ENCODE peak calls at places on chromosomes 1 and 21, in six cellular contexts. X, J, H, F, A and K are unnamed samples.

GRCh38 chr1:179142889-179143299 is 61.0 kb downstream of the TOR3A start:
- DNase-seq in X (no peak), J (no peak), H (no peak), F (no peak), A (peak; percentile 94), K (no peak)

GRCh38 chr1:19232526-19232851 is 18.8 kb downstream of the EMC1 start:
- DNase-seq in X (no peak), J (no peak), H (no peak), F (no peak), A (peak; percentile 27), K (no peak)

GRCh38 chr1:21701401-21701800 is 32.2 kb upstream of the RAP1GAP start:
- DNase-seq in X (no peak), J (no peak), H (no peak), F (no peak), A (no peak), K (no peak)

GRCh38 chr1:13494025-13494424 is 19.8 kb downstream of the LRRC38 start:
- DNase-seq in X (no peak), J (no peak), H (peak; percentile 32), F (no peak), A (no peak), K (no peak)

GRCh38 chr21:25457411-25457810 is 149.9 kb downstream of the MRPL39 start:
- DNase-seq in X (no peak), J (no peak), H (no peak), F (peak; percentile 13), A (peak; percentile 13), K (no peak)

GRCh38 chr1:237863234-237863633 is 27.5 kb downstream of the ZP4 start:
- DNase-seq in X (peak; percentile 11), J (no peak), H (no peak), F (no peak), A (no peak), K (no peak)

GRCh38 chr1:34460193-34460592 is 283.5 kb downstream of the C1orf94 start:
- DNase-seq in X (peak; percentile 79), J (peak; percentile 11), H (peak; percentile 26), F (peak; percentile 64), A (no peak), K (peak; percentile 2)

GRCh38 chr21:31557956-31558838 is 101.3 kb upstream of the SOD1 start:
- DNase-seq in X (peak; percentile 57), J (peak; percentile 17), H (no peak), F (peak; percentile 54), A (no peak), K (peak; percentile 9)

GRCh38 chr1:116496380-116496779 is 74.4 kb downstream of the CD58 start:
- DNase-seq in X (no peak), J (no peak), H (no peak), F (no peak), A (no peak), K (no peak)

GRCh38 chr1:154567386-154568164 is at the start of gene CHRNB2:
- DNase-seq in X (peak; percentile 96), J (peak; percentile 74), H (peak; percentile 36), F (peak; percentile 75), A (no peak), K (peak; percentile 79)

GRCh38 chr1:78721136-78721535 is 71.5 kb downstream of the IFI44 start:
- DNase-seq in X (no peak), J (no peak), H (no peak), F (no peak), A (no peak), K (no peak)

GRCh38 chr1:155218854-155219591 is 10.5 kb downstream of the MTX1 start:
- DNase-seq in X (peak; percentile 87), J (no peak), H (no peak), F (peak; percentile 46), A (no peak), K (no peak)

GRCh38 chr1:1197551-1198422 is 8.6 kb downstream of the TNFRSF18 start:
- DNase-seq in X (peak; percentile 8), J (no peak), H (no peak), F (no peak), A (no peak), K (no peak)

GRCh38 chr1:33260435-33260980 is 4.2 kb downstream of the ZNF362 start:
- DNase-seq in X (no peak), J (no peak), H (no peak), F (no peak), A (no peak), K (no peak)

GRCh38 chr1:56095924-56096655 is 483.3 kb downstream of the PLPP3 start:
- DNase-seq in X (no peak), J (no peak), H (no peak), F (no peak), A (peak; percentile 55), K (no peak)

GRCh38 chr21:45138199-45139002 is 64.0 kb downstream of the ADARB1 start:
- DNase-seq in X (peak; percentile 92), J (peak; percentile 53), H (peak; percentile 37), F (peak; percentile 79), A (no peak), K (peak; percentile 49)

GRCh38 chr1:244154882-244155531 is 103.9 kb downstream of the ZBTB18 start:
- DNase-seq in X (peak; percentile 27), J (no peak), H (no peak), F (no peak), A (no peak), K (no peak)

GRCh38 chr1:21268281-21269239 is 21.7 kb downstream of the ECE1 start:
- DNase-seq in X (no peak), J (no peak), H (no peak), F (no peak), A (no peak), K (no peak)

GRCh38 chr1:164876717-164877116 is 317.7 kb downstream of the PBX1 start:
- DNase-seq in X (peak; percentile 11), J (no peak), H (no peak), F (no peak), A (no peak), K (no peak)

GRCh38 chr1:174713796-174714195 is 266.0 kb downstream of the GPR52 start:
- DNase-seq in X (no peak), J (no peak), H (no peak), F (no peak), A (no peak), K (no peak)

GRCh38 chr1:11568687-11569086 is 85.5 kb downstream of the FBXO2 start:
- DNase-seq in X (no peak), J (no peak), H (no peak), F (no peak), A (no peak), K (no peak)

GRCh38 chr1:202274611-202275010 is 67.1 kb downstream of the UBE2T start:
- DNase-seq in X (peak; percentile 54), J (peak; percentile 21), H (peak; percentile 3), F (peak; percentile 56), A (no peak), K (peak; percentile 17)

GRCh38 chr1:228900099-228900965 is 165.1 kb downstream of the RHOU start:
- DNase-seq in X (no peak), J (no peak), H (no peak), F (no peak), A (no peak), K (no peak)

GRCh38 chr1:14924455-14925325 is 228.9 kb upstream of the TMEM51 start:
- DNase-seq in X (peak; percentile 56), J (no peak), H (no peak), F (peak; percentile 11), A (no peak), K (no peak)

GRCh38 chr1:201127755-201128455 is 921 bp upstream of the ASCL5 start:
- DNase-seq in X (no peak), J (no peak), H (no peak), F (no peak), A (no peak), K (no peak)

GRCh38 chr1:53543130-53543770 is 84.1 kb downstream of the DMRTB1 start:
- DNase-seq in X (no peak), J (no peak), H (no peak), F (no peak), A (no peak), K (no peak)

GRCh38 chr1:179788259-179788658 is 45.2 kb downstream of the FAM163A start:
- DNase-seq in X (peak; percentile 83), J (no peak), H (no peak), F (no peak), A (no peak), K (no peak)

GRCh38 chr1:248914982-248915381 is 8.9 kb downstream of the PGBD2 start:
- DNase-seq in X (no peak), J (no peak), H (no peak), F (no peak), A (no peak), K (no peak)

GRCh38 chr1:156504821-156505678 is 4.5 kb upstream of the MEF2D start:
- DNase-seq in X (peak; percentile 99), J (peak; percentile 94), H (peak; percentile 91), F (peak; percentile 99), A (peak; percentile 99), K (peak; percentile 93)

GRCh38 chr1:932776-933602 is 9.3 kb downstream of the SAMD11 start:
- DNase-seq in X (no peak), J (no peak), H (no peak), F (no peak), A (no peak), K (no peak)

GRCh38 chr1:30652151-30652915 is 71.1 kb downstream of the MATN1 start:
- DNase-seq in X (peak; percentile 38), J (no peak), H (no peak), F (no peak), A (no peak), K (no peak)

GRCh38 chr1:101188311-101188710 is 48.5 kb upstream of the S1PR1 start:
- DNase-seq in X (no peak), J (no peak), H (no peak), F (no peak), A (no peak), K (no peak)

GRCh38 chr1:16012590-16013219 is 5.1 kb downstream of the HSPB7 start:
- DNase-seq in X (peak; percentile 96), J (no peak), H (peak; percentile 42), F (peak; percentile 26), A (no peak), K (no peak)

GRCh38 chr21:42684109-42684916 is 30.9 kb downstream of the PDE9A start:
- DNase-seq in X (no peak), J (peak; percentile 56), H (no peak), F (peak; percentile 72), A (no peak), K (peak; percentile 48)

GRCh38 chr1:112257043-112257835 is 138.8 kb upstream of the CTTNBP2NL start:
- DNase-seq in X (no peak), J (no peak), H (no peak), F (no peak), A (no peak), K (no peak)

GRCh38 chr1:150404465-150404864 is 40.5 kb downstream of the RPRD2 start:
- DNase-seq in X (no peak), J (no peak), H (no peak), F (no peak), A (no peak), K (no peak)

GRCh38 chr1:11564237-11564636 is 85.3 kb downstream of the DISP3 start:
- DNase-seq in X (no peak), J (no peak), H (no peak), F (no peak), A (no peak), K (no peak)